ENCODE peak calls at places on chromosomes 1 and 21, in seven cellular contexts. G is HepG2, E is A549, W is GM12878, K is tibial nerve, V is esophagus muscularis mucosa, O is body of pancreas. P is an unnamed sample. For H3K4me1, the result is how much of the 10 kb centered on the place peaks cover.

GRCh38 chr1:35524106-35524505 is 33.1 kb downstream of the KIAA0319L start:
- DNase-seq in O (no peak), V (no peak), E (no peak), W (no peak), G (no peak), K (no peak), P (no peak)

GRCh38 chr21:45280178-45280821 is 7.4 kb downstream of the POFUT2 start:
- DNase-seq in W (no peak), O (no peak), V (no peak), G (no peak), K (no peak), E (no peak), P (peak)

GRCh38 chr1:2584822-2585317 is 1.7 kb upstream of the PRXL2B start:
- DNase-seq in G (no peak), K (no peak), V (no peak), E (no peak), W (no peak), O (no peak), P (no peak)

GRCh38 chr1:52055066-52055853 is at the start of gene TXNDC12:
- DNase-seq in V (peak), W (peak), K (peak), O (peak), G (peak), E (peak), P (peak)

GRCh38 chr1:215819114-215819513 is 252.0 kb downstream of the KCTD3 start:
- DNase-seq in K (no peak), W (no peak), G (no peak), E (no peak), O (no peak), V (no peak), P (no peak)

GRCh38 chr1:192491804-192492554 is 83.6 kb upstream of the RGS1 start:
- DNase-seq in V (no peak), O (no peak), E (no peak), W (no peak), G (no peak), K (no peak), P (no peak)

GRCh38 chr1:4694492-4694891 is 40.1 kb downstream of the AJAP1 start:
- DNase-seq in W (no peak), V (no peak), E (no peak), G (no peak), K (no peak), O (no peak), P (no peak)

GRCh38 chr21:31656199-31657095 is 3.0 kb upstream of the SOD1 start:
- DNase-seq in E (no peak), O (no peak), G (no peak), V (peak), K (no peak), W (no peak), P (no peak)

GRCh38 chr1:227779651-227780050 is 35.8 kb upstream of the PRSS38 start:
- DNase-seq in E (no peak), W (no peak), V (no peak), O (no peak), K (peak), G (no peak), P (no peak)

GRCh38 chr1:161196521-161197451 is 2.1 kb downstream of the ADAMTS4 start:
- DNase-seq in K (no peak), O (no peak), W (no peak), E (no peak), G (no peak), V (no peak), P (no peak)
- H3K4me1 ChIP-seq in K (half or more), O (under half), W (under half), E (under half), G (half or more), V (half or more), P (half or more)

GRCh38 chr1:42947965-42948732 is 10.5 kb downstream of the SLC2A1 start:
- DNase-seq in E (no peak), W (no peak), G (no peak), V (no peak), O (no peak), K (no peak), P (no peak)

GRCh38 chr1:42944207-42944928 is 14.3 kb downstream of the SLC2A1 start:
- DNase-seq in K (no peak), O (peak), W (no peak), G (no peak), E (no peak), V (no peak), P (peak)

GRCh38 chr1:42945171-42945570 is 13.5 kb downstream of the SLC2A1 start:
- DNase-seq in E (no peak), V (no peak), K (no peak), W (no peak), G (no peak), O (no peak), P (no peak)

GRCh38 chr1:42947137-42947536 is 11.5 kb downstream of the SLC2A1 start:
- DNase-seq in G (no peak), K (no peak), E (no peak), V (no peak), O (no peak), W (no peak), P (no peak)

GRCh38 chr1:42946120-42947009 is 12.3 kb downstream of the SLC2A1 start:
- DNase-seq in V (no peak), O (no peak), W (no peak), K (no peak), E (no peak), G (no peak), P (no peak)
- TF ChIP-seq POLR2A in V (no peak), O (no peak), W (peak), K (no peak), E (no peak), G (no peak), P (no peak)

DNA sequence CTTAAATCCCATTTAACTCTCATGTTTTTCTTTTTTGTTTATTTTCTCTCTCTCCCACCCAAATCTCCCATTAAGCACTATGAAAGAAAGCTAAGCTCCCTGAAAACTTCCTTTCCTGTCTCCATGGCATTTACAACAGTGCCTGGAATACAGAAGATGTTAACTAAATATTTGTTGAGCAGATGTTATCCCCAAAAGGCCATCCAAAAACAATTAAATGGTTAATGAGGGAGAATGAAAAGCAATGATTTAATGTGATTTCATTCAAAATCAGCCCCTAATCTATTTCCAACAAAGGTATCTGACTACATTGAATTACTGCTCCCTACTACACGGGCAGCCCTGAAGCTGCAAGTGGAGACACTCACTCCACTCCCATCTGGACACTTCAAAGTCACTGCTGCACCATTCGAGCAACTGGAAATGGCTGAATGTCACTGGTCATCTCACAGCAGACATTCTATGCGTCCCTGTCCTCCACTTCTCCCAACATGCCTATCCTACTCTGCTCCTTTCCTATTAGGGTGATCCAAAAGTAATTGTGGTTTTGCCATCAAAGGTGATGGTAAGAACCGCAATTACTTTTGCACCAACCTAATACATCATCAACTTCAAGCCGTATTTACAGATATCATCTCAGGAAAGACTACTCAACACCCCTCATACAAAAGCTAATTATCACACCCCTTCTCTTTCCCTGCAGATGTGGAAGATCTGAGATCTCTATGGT is 7.5 kb downstream of the TP53BP2 start:
- DNase-seq in V (no peak), O (no peak), K (no peak), W (no peak), E (no peak), G (no peak), P (no peak)
- H3K4me1 ChIP-seq in V (half or more), O (half or more), K (under half), W (under half), E (under half), G (under half), P (under half)

DNA sequence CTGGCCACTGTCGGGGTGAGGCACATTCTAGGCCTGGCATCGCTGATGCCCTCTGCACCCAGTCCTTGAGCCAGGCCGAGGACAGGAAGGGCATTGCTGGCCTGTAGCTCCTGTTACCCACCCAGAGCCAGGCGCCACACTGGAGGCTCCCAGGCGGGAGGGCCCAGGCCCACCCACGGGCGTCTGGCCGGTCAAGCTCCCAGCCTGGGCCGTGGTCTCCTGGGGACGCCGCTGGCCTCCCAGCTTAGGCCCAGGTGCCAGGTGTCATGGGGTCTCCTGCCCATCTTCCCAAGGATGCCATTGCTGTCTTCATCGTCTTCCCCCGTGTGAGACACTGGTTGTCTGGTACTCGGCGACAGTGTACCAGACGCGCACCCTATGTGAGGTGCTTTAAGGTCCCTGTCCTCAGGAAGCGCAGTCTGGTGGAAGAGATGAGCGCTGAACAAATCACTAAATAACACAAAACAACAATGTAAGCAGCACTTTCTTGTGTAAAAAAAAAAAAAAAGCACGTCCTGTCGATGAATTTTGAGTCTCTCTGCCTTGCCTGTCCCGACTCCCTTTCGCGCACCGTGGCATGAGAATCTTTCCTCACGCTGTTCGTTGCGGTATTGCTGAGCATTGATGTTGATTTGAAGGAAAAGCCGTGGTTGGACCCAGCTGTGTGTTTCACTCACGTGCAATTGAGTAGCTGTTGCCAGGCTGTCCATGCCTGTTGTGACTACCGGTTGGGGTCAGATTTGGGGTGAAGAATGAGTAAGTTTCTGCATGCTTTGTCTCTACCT is 27.0 kb upstream of the TRAPPC10 start:
- DNase-seq in G (no peak), V (no peak), E (no peak), W (no peak), K (no peak), O (no peak), P (no peak)
- TF ChIP-seq POLR2A in G (no peak), V (no peak), E (no peak), W (peak), K (no peak), O (no peak), P (no peak)

GRCh38 chr1:158039380-158039779 is 45.9 kb downstream of the KIRREL1 start:
- DNase-seq in W (no peak), G (no peak), E (no peak), V (no peak), O (no peak), K (no peak), P (no peak)
- H3K4me1 ChIP-seq in W (under half), G (under half), E (under half), V (half or more), O (under half), K (under half), P (under half)

GRCh38 chr21:33345751-33346238 is 21.0 kb downstream of the IFNAR1 start:
- DNase-seq in G (no peak), E (no peak), O (no peak), K (no peak), V (no peak), W (no peak), P (no peak)
- TF ChIP-seq POLR2A in G (no peak), E (no peak), O (no peak), K (no peak), V (no peak), W (no peak), P (no peak)

DNA sequence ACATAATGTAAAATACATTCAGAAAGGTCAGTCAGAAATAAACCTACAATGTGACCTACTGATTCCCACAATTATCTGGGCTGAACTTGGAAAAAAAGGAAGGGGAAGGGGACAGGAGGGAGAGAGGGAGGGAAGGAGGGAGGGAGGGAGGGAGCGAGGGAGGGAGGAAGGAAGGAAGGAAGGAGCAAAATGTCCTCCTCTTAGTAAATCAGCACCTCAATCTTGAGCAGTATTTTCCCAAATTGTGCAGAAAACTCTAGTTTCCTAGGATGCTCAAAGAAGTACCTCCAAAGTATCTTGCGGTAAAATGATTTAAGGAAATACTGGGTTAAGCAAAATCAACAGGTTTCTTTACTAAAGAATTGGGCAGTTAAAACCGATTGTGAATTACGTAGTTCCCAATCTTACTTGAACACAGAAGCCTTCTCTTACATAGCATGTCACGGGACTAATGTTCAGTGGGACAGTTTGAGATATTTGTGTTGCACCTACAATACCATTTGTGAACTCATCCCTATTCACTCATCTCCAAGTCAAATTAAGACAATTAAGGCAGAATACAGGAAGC is 51.0 kb upstream of the ASPM start:
- DNase-seq in G (no peak), E (no peak), O (no peak), W (no peak), K (no peak), V (no peak), P (no peak)
- H3K4me1 ChIP-seq in G (under half), E (under half), O (under half), W (under half), K (under half), V (half or more), P (half or more)

DNA sequence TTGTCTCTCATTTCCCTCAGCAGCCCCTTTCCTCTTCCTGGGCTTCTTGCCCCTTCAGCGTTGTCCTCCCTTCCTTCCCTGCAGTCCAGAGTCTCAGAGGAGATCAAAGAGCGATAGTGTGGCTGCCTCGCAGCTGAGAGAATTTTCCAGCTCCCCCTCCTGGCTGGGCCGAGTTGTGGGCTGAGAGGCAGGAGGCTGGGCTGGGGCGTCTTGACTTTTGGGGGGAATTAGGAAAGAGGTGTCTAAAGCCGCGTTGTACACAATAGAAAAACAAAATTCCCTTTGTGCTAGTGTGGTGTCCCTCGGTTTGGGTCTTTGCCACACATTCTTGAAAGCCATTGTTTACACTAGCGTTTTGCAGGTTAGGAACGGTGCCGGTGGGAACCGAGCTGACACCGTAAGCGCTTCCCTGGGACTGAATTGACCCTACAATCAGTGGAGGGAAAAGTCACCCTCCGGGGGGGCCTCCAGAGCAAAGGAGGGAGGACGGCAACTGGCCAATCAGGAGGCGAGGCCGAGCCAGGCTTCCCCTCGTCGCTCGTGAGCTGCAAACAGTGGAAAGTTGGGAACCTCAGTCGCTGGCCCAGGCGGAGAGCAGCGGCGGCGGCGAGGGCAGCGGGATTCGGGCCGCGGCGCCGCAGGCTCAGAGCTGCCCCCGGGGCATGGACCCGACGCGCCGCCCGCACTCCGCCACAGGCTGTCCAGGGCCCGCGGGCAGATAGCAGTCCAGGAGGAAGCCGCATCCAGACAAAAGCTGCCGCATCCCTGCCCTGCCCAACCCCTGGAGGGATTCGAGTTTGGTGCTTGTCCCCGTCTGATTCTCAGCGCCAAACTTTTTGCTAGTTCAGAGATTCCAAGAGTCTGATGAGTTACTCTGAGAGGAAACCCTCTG is at the start of gene HMCN1:
- DNase-seq in E (peak), O (peak), K (peak), W (no peak), G (peak), V (no peak), P (peak)
- TF ChIP-seq POLR2A in E (no peak), O (no peak), K (peak), W (no peak), G (no peak), V (no peak), P (no peak)

GRCh38 chr1:26580116-26580515 is 50.6 kb downstream of the RPS6KA1 start:
- DNase-seq in K (no peak), W (no peak), V (no peak), O (no peak), E (no peak), G (no peak), P (no peak)
- H3K4me1 ChIP-seq in K (under half), W (half or more), V (under half), O (under half), E (under half), G (under half), P (under half)

P was measured in adrenal gland.